ENCODE peak calls at places on chromosomes 16 and 17, in nine cellular contexts. L, M, G, V, P, T, Y, X and Q are unnamed samples.
A peak's percentile ranks its signal among the peaks of the same experiment; 100 is the strongest.

GRCh38 chr16:10253344-10253855 is 71.2 kb upstream of the GRIN2A start:
- DNase-seq in L (no peak), X (no peak), T (no peak), V (no peak), G (no peak), Y (no peak), M (no peak), P (no peak), Q (no peak)

GRCh38 chr16:2039286-2040030 is 8.2 kb downstream of the NTHL1 start:
- DNase-seq in V (peak; percentile 69), P (no peak), Y (peak; percentile 95), X (no peak), L (no peak), M (no peak), T (peak; percentile 24), G (no peak), Q (peak; percentile 68)

GRCh38 chr17:12043702-12044101 is 23.0 kb downstream of the MAP2K4 start:
- DNase-seq in G (no peak), P (no peak), M (no peak), L (no peak), Y (no peak), X (no peak), T (no peak), V (no peak), Q (no peak)

GRCh38 chr16:7025616-7026190 is 306.9 kb upstream of the RBFOX1 start:
- DNase-seq in X (no peak), M (peak; percentile 57), V (no peak), Y (no peak), T (peak; percentile 65), P (peak; percentile 47), G (peak; percentile 46), L (peak; percentile 83), Q (peak; percentile 66)

GRCh38 chr17:58569216-58569615 is 54.8 kb upstream of the MTMR4 start:
- DNase-seq in X (no peak), M (no peak), T (no peak), V (no peak), L (no peak), Y (no peak), G (no peak), P (no peak), Q (no peak)

GRCh38 chr17:81252336-81253329 is 13.5 kb downstream of the NDUFAF8 start:
- DNase-seq in P (no peak), Y (no peak), T (peak; percentile 51), V (no peak), G (no peak), L (peak; percentile 51), M (no peak), X (no peak), Q (peak; percentile 57)

GRCh38 chr17:77427471-77427991 is 286.8 kb downstream of the SEC14L1 start:
- DNase-seq in Y (no peak), T (no peak), L (no peak), V (no peak), M (no peak), X (no peak), P (peak; percentile 46), G (no peak), Q (no peak)

GRCh38 chr17:8924595-8924994 is 40.9 kb downstream of the PIK3R5 start:
- DNase-seq in Y (no peak), M (no peak), L (no peak), G (no peak), X (no peak), P (no peak), V (no peak), T (no peak), Q (no peak)

GRCh38 chr16:85946680-85947510 is 47.9 kb downstream of the IRF8 start:
- DNase-seq in Y (no peak), G (no peak), M (no peak), T (no peak), P (no peak), X (no peak), L (no peak), V (no peak), Q (no peak)

GRCh38 chr17:14559220-14559619 is 258.3 kb downstream of the HS3ST3B1 start:
- DNase-seq in P (no peak), T (no peak), V (no peak), M (no peak), Y (no peak), L (no peak), X (no peak), G (no peak), Q (no peak)

GRCh38 chr16:70740919-70741778 is 55.3 kb upstream of the MTSS2 start:
- DNase-seq in X (no peak), M (peak; percentile 14), T (no peak), Y (no peak), P (no peak), V (peak; percentile 73), G (no peak), L (no peak), Q (no peak)

GRCh38 chr16:69087161-69087581 is 18.3 kb upstream of the HAS3 start:
- DNase-seq in M (no peak), V (no peak), P (no peak), G (no peak), Y (no peak), T (no peak), X (no peak), L (no peak), Q (no peak)

GRCh38 chr16:1900452-1900774 is 17.8 kb downstream of the HS3ST6 start:
- DNase-seq in X (no peak), P (no peak), Y (no peak), G (no peak), T (peak; percentile 92), V (no peak), M (no peak), L (no peak), Q (no peak)

GRCh38 chr16:50706250-50706649 is 12.8 kb downstream of the NOD2 start:
- DNase-seq in M (no peak), V (no peak), L (no peak), T (no peak), G (no peak), X (no peak), P (no peak), Y (no peak), Q (no peak)

GRCh38 chr16:278863-279366 is 1.5 kb upstream of the ARHGDIG start:
- DNase-seq in V (no peak), Y (no peak), M (peak; percentile 16), T (peak; percentile 45), X (peak; percentile 6), P (no peak), L (peak; percentile 89), G (peak; percentile 65), Q (peak; percentile 34)

GRCh38 chr16:85514601-85515318 is 98.4 kb upstream of the GSE1 start:
- DNase-seq in X (no peak), G (no peak), M (no peak), L (peak; percentile 53), T (no peak), Y (peak; percentile 94), P (peak; percentile 53), V (peak; percentile 94), Q (peak; percentile 80)

GRCh38 chr16:77335652-77336234 is 99.1 kb downstream of the ADAMTS18 start:
- DNase-seq in L (peak; percentile 28), P (no peak), X (no peak), M (no peak), V (no peak), T (no peak), G (no peak), Y (no peak), Q (no peak)

GRCh38 chr16:90077757-90078593 is 844 bp upstream of the PRDM7 start:
- DNase-seq in G (no peak), X (no peak), L (peak; percentile 71), Y (peak; percentile 75), T (peak; percentile 72), V (no peak), P (no peak), M (no peak), Q (peak; percentile 52)

GRCh38 chr17:73911726-73912359 is 267.6 kb upstream of the SDK2 start:
- DNase-seq in L (no peak), T (no peak), X (no peak), M (no peak), P (no peak), G (no peak), Y (peak; percentile 17), V (no peak), Q (no peak)

GRCh38 chr17:79919164-79919585 is 79.9 kb upstream of the CBX4 start:
- DNase-seq in X (no peak), Y (no peak), V (no peak), P (peak; percentile 88), T (peak; percentile 78), G (no peak), L (peak; percentile 15), M (no peak), Q (no peak)

GRCh38 chr17:21495281-21495680 is 119.1 kb downstream of the KCNJ12 start:
- DNase-seq in G (no peak), X (no peak), T (peak; percentile 48), P (no peak), V (no peak), Y (no peak), M (no peak), L (no peak), Q (peak; percentile 21)

GRCh38 chr16:87344931-87345631 is 27.9 kb upstream of the C16orf95 start:
- DNase-seq in X (peak; percentile 35), Y (no peak), G (no peak), L (peak; percentile 64), V (no peak), T (no peak), M (peak; percentile 53), P (no peak), Q (no peak)

GRCh38 chr17:73798111-73798748 is 154.0 kb upstream of the SDK2 start:
- DNase-seq in X (no peak), Y (no peak), M (no peak), T (peak; percentile 40), V (peak; percentile 65), L (no peak), G (no peak), P (no peak), Q (no peak)